ENCODE peak calls at places on chromosomes 4 and X, in ten cellular contexts. X, V, E, S, F, R, O, M, D and P are unnamed samples.

GRCh38 chr4:47239649-47240048 is 208.3 kb downstream of the GABRB1 start:
- DNase-seq in X (no peak), V (no peak), E (no peak), S (no peak), F (no peak), R (no peak), O (no peak), M (no peak), D (no peak), P (no peak)

GRCh38 chrX:123779908-123780396 is 47.1 kb upstream of the THOC2 start:
- DNase-seq in X (no peak), V (no peak), E (no peak), S (no peak), F (no peak), R (no peak), O (no peak), M (no peak), D (no peak), P (no peak)

GRCh38 chrX:136920001-136920400 is 39.5 kb upstream of the RBMX start:
- DNase-seq in X (no peak), V (no peak), E (no peak), S (no peak), F (no peak), R (no peak), O (no peak), M (peak; percentile 16), D (no peak), P (no peak)

GRCh38 chr4:142534994-142535393 is 311.1 kb downstream of the INPP4B start:
- DNase-seq in X (no peak), V (no peak), E (no peak), S (no peak), F (no peak), R (no peak), O (no peak), M (no peak), D (no peak), P (no peak)

GRCh38 chr4:43337707-43338106 is 445.2 kb downstream of the GRXCR1 start:
- DNase-seq in X (no peak), V (no peak), E (no peak), S (no peak), F (no peak), R (no peak), O (no peak), M (no peak), D (no peak), P (peak; percentile 72)

GRCh38 chrX:53288173-53288572 is 6.8 kb upstream of the IQSEC2 start:
- DNase-seq in X (no peak), V (peak; percentile 60), E (no peak), S (peak; percentile 92), F (peak; percentile 30), R (no peak), O (peak; percentile 30), M (peak; percentile 47), D (peak; percentile 59), P (no peak)

GRCh38 chrX:40006025-40007017 is 91.4 kb downstream of the BCOR start:
- DNase-seq in X (no peak), V (no peak), E (no peak), S (peak; percentile 91), F (peak; percentile 65), R (no peak), O (peak; percentile 51), M (no peak), D (no peak), P (no peak)

GRCh38 chrX:150522494-150522893 is 45.9 kb upstream of the MTM1 start:
- DNase-seq in X (no peak), V (no peak), E (no peak), S (no peak), F (no peak), R (no peak), O (no peak), M (no peak), D (no peak), P (no peak)

GRCh38 chrX:105658136-105658535 is 164.2 kb upstream of the NRK start:
- DNase-seq in X (no peak), V (no peak), E (no peak), S (no peak), F (no peak), R (no peak), O (no peak), M (no peak), D (no peak), P (peak; percentile 4)

GRCh38 chrX:22357621-22358020 is 84.9 kb downstream of the CBLL2 start:
- DNase-seq in X (no peak), V (no peak), E (no peak), S (no peak), F (no peak), R (no peak), O (no peak), M (no peak), D (no peak), P (peak; percentile 10)

GRCh38 chr4:80173841-80174240 is 23.5 kb upstream of the PRDM8 start:
- DNase-seq in X (no peak), V (no peak), E (no peak), S (no peak), F (no peak), R (no peak), O (no peak), M (no peak), D (no peak), P (peak; percentile 70)

GRCh38 chr4:71212216-71212615 is 126.6 kb upstream of the SLC4A4 start:
- DNase-seq in X (no peak), V (no peak), E (no peak), S (no peak), F (no peak), R (no peak), O (no peak), M (no peak), D (no peak), P (no peak)

GRCh38 chr4:178917756-178918155 is 1475.5 kb upstream of the AGA start:
- DNase-seq in X (no peak), V (no peak), E (no peak), S (peak; percentile 32), F (no peak), R (no peak), O (no peak), M (no peak), D (peak; percentile 14), P (no peak)

GRCh38 chrX:8743126-8743732 is 11.3 kb upstream of the ANOS1 start:
- DNase-seq in X (peak; percentile 52), V (peak; percentile 50), E (no peak), S (peak; percentile 70), F (peak; percentile 69), R (peak; percentile 25), O (peak; percentile 59), M (no peak), D (no peak), P (no peak)

GRCh38 chrX:40172980-40173661 is 75.4 kb upstream of the BCOR start:
- DNase-seq in X (no peak), V (no peak), E (no peak), S (no peak), F (no peak), R (no peak), O (no peak), M (no peak), D (no peak), P (no peak)

GRCh38 chrX:104118765-104119164 is 6.4 kb downstream of the ZCCHC18 start:
- DNase-seq in X (no peak), V (no peak), E (no peak), S (no peak), F (peak; percentile 11), R (no peak), O (no peak), M (no peak), D (no peak), P (no peak)

GRCh38 chr4:158016511-158016910 is 156.3 kb downstream of the GASK1B start:
- DNase-seq in X (no peak), V (no peak), E (no peak), S (no peak), F (no peak), R (no peak), O (no peak), M (no peak), D (no peak), P (peak; percentile 69)

GRCh38 chr4:46992338-46992737 is 1.0 kb downstream of the GABRA4 start:
- DNase-seq in X (no peak), V (no peak), E (no peak), S (no peak), F (no peak), R (no peak), O (no peak), M (no peak), D (peak; percentile 51), P (no peak)

GRCh38 chrX:48938721-48939416 is 18.5 kb downstream of the OTUD5 start:
- DNase-seq in X (no peak), V (no peak), E (no peak), S (no peak), F (peak; percentile 88), R (no peak), O (peak; percentile 56), M (no peak), D (no peak), P (no peak)

GRCh38 chrX:76802698-76803097 is 375.2 kb downstream of the MAGEE1 start:
- DNase-seq in X (no peak), V (no peak), E (no peak), S (no peak), F (no peak), R (peak; percentile 9), O (no peak), M (no peak), D (no peak), P (no peak)

GRCh38 chrX:33840176-33840575 is 291.9 kb downstream of the FAM47A start:
- DNase-seq in X (no peak), V (no peak), E (no peak), S (no peak), F (no peak), R (no peak), O (no peak), M (no peak), D (no peak), P (no peak)

GRCh38 chrX:107602694-107603239 is 25.5 kb upstream of the PRPS1 start:
- DNase-seq in X (no peak), V (no peak), E (no peak), S (peak; percentile 30), F (no peak), R (no peak), O (no peak), M (no peak), D (no peak), P (no peak)

GRCh38 chr4:8281519-8282133 is 12.1 kb downstream of the HTRA3 start:
- DNase-seq in X (no peak), V (peak; percentile 63), E (no peak), S (no peak), F (no peak), R (no peak), O (no peak), M (no peak), D (no peak), P (peak; percentile 87)

GRCh38 chrX:6904178-6904577 is 243.3 kb upstream of the STS start:
- DNase-seq in X (no peak), V (no peak), E (no peak), S (no peak), F (no peak), R (no peak), O (no peak), M (no peak), D (no peak), P (no peak)

GRCh38 chrX:30971761-30972603 is 82.9 kb upstream of the TAB3 start:
- DNase-seq in X (no peak), V (no peak), E (no peak), S (peak; percentile 63), F (peak; percentile 41), R (peak; percentile 24), O (no peak), M (peak; percentile 39), D (no peak), P (peak; percentile 18)

GRCh38 chr4:96784336-96784735 is 944.4 kb downstream of the PDHA2 start:
- DNase-seq in X (no peak), V (no peak), E (no peak), S (no peak), F (no peak), R (no peak), O (no peak), M (no peak), D (no peak), P (no peak)

GRCh38 chr4:84258905-84259830 is 239.9 kb downstream of the NKX6-1 start:
- DNase-seq in X (no peak), V (no peak), E (peak; percentile 13), S (no peak), F (no peak), R (no peak), O (no peak), M (no peak), D (no peak), P (peak; percentile 14)

GRCh38 chr4:124722069-124722468 is 9.5 kb upstream of the ANKRD50 start:
- DNase-seq in X (no peak), V (no peak), E (no peak), S (no peak), F (no peak), R (no peak), O (no peak), M (no peak), D (no peak), P (no peak)